ENCODE peak calls at places on chromosome 19, in ten cellular contexts. One of them, this sample, is unnamed.

GRCh38 chr19:55642153-55643002 is 1.1 kb upstream of the ZNF581 start:
- DNase-seq in tibial nerve: no peak
- DNase-seq in transverse colon: peak; percentile 51
- DNase-seq in uterus: no peak
- DNase-seq in IMR-90: no peak
- DNase-seq in tibial artery: no peak
- DNase-seq in pancreas: peak; percentile 32
- DNase-seq in esophagus squamous epithelium: no peak
- DNase-seq in lower lobe of right lung: peak; percentile 65
- DNase-seq in ovary: peak; percentile 61
- DNase-seq in this sample: peak; percentile 47

GRCh38 chr19:7527516-7528191 is 5.2 kb downstream of the MCOLN1 start:
- DNase-seq in uterus: no peak
- DNase-seq in ovary: no peak
- DNase-seq in pancreas: no peak
- DNase-seq in esophagus squamous epithelium: no peak
- DNase-seq in tibial artery: peak; percentile 72
- DNase-seq in tibial nerve: no peak
- DNase-seq in lower lobe of right lung: peak; percentile 72
- DNase-seq in transverse colon: no peak
- DNase-seq in IMR-90: no peak
- DNase-seq in this sample: no peak

GRCh38 chr19:5693195-5694166 is 3.4 kb downstream of the RPL36 start:
- DNase-seq in pancreas: no peak
- DNase-seq in IMR-90: no peak
- DNase-seq in tibial nerve: no peak
- DNase-seq in lower lobe of right lung: peak; percentile 44
- DNase-seq in ovary: no peak
- DNase-seq in transverse colon: no peak
- DNase-seq in esophagus squamous epithelium: no peak
- DNase-seq in uterus: no peak
- DNase-seq in tibial artery: no peak
- DNase-seq in this sample: no peak

GRCh38 chr19:53581871-53582279 is 43.9 kb downstream of the ZNF331 start:
- DNase-seq in ovary: no peak
- DNase-seq in tibial nerve: no peak
- DNase-seq in transverse colon: no peak
- DNase-seq in IMR-90: no peak
- DNase-seq in uterus: no peak
- DNase-seq in tibial artery: no peak
- DNase-seq in esophagus squamous epithelium: no peak
- DNase-seq in pancreas: no peak
- DNase-seq in lower lobe of right lung: no peak
- DNase-seq in this sample: no peak

GRCh38 chr19:50803633-50804419 is 13.6 kb downstream of the ACP4 start:
- DNase-seq in lower lobe of right lung: no peak
- DNase-seq in tibial artery: no peak
- DNase-seq in transverse colon: no peak
- DNase-seq in uterus: no peak
- DNase-seq in pancreas: no peak
- DNase-seq in IMR-90: no peak
- DNase-seq in ovary: no peak
- DNase-seq in esophagus squamous epithelium: no peak
- DNase-seq in tibial nerve: no peak
- DNase-seq in this sample: no peak

GRCh38 chr19:41366089-41366488 is 2.1 kb upstream of the B9D2 start:
- DNase-seq in uterus: no peak
- DNase-seq in tibial nerve: no peak
- DNase-seq in esophagus squamous epithelium: no peak
- DNase-seq in pancreas: no peak
- DNase-seq in transverse colon: no peak
- DNase-seq in IMR-90: no peak
- DNase-seq in tibial artery: no peak
- DNase-seq in ovary: no peak
- DNase-seq in lower lobe of right lung: no peak
- DNase-seq in this sample: peak; percentile 28

GRCh38 chr19:46191972-46192371 is 37.6 kb upstream of the IGFL1 start:
- DNase-seq in ovary: no peak
- DNase-seq in tibial nerve: no peak
- DNase-seq in uterus: no peak
- DNase-seq in lower lobe of right lung: no peak
- DNase-seq in tibial artery: no peak
- DNase-seq in transverse colon: no peak
- DNase-seq in pancreas: no peak
- DNase-seq in IMR-90: no peak
- DNase-seq in esophagus squamous epithelium: no peak
- DNase-seq in this sample: no peak

GRCh38 chr19:10000171-10000826 is 10.0 kb downstream of the COL5A3 start:
- DNase-seq in ovary: peak; percentile 61
- DNase-seq in tibial artery: peak; percentile 67
- DNase-seq in pancreas: peak; percentile 49
- DNase-seq in esophagus squamous epithelium: no peak
- DNase-seq in transverse colon: peak; percentile 75
- DNase-seq in tibial nerve: peak; percentile 82
- DNase-seq in IMR-90: peak; percentile 70
- DNase-seq in uterus: peak; percentile 76
- DNase-seq in lower lobe of right lung: peak; percentile 67
- DNase-seq in this sample: peak; percentile 76

DNA sequence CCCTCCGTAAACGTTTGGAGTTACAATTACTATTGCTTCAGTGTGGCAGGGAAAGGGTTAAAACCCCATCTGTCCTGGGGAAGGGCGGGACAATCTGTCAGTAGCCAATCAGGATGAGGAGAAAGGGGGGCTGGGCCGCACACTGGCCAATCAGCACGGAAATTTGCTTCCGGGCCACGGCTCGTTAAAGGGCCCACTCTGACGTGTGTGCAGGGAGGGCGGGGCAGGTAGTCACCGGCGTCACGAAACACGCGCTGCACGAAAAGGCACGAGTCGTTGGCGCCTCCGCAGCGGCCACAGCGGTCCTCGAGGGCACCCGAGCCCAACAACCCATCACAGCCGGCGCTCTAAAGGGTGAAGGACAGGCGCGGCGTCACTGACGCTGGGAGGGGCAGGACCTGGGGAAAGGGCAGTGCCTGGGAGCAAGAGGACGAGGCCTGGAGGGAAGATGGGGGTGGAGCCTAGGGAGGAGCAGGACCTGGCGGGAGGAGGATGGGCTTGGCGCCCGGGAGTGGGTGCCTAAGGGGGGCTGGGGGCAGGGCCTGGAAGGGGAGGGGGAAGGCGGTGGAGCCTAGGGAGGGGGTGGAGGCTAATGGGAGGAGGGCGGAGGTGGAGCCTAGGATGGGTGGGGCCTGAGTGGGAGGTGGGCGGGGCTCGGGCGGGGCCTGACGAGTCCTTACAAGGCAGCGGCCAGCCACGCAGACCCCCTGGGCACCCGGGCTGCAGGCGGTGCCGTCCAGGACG is 4.9 kb downstream of the ADAMTSL5 start:
- DNase-seq in pancreas: peak; percentile 88
- DNase-seq in tibial nerve: peak; percentile 95
- DNase-seq in lower lobe of right lung: peak; percentile 91
- DNase-seq in IMR-90: peak; percentile 95
- DNase-seq in tibial artery: peak; percentile 91
- DNase-seq in esophagus squamous epithelium: peak; percentile 60
- DNase-seq in ovary: peak; percentile 94
- DNase-seq in uterus: peak; percentile 96
- DNase-seq in transverse colon: peak; percentile 93
- DNase-seq in this sample: peak; percentile 93
- H3K4me1 ChIP-seq in pancreas: no peaks in the 10 kb centered on the region
- H3K4me1 ChIP-seq in tibial nerve: peaks cover 27% of the 10 kb centered on the region
- H3K4me1 ChIP-seq in lower lobe of right lung: peaks cover 21% of the 10 kb centered on the region
- H3K4me1 ChIP-seq in IMR-90: peaks cover 9% of the 10 kb centered on the region
- H3K4me1 ChIP-seq in tibial artery: peaks cover 27% of the 10 kb centered on the region
- H3K4me1 ChIP-seq in esophagus squamous epithelium: peaks cover 74% of the 10 kb centered on the region
- H3K4me1 ChIP-seq in ovary: peaks cover 2% of the 10 kb centered on the region
- H3K4me1 ChIP-seq in uterus: peaks cover 4% of the 10 kb centered on the region
- H3K4me1 ChIP-seq in transverse colon: peaks cover 22% of the 10 kb centered on the region
- H3K4me1 ChIP-seq in this sample: peaks cover 34% of the 10 kb centered on the region

GRCh38 chr19:918481-919156 is 1.5 kb downstream of the KISS1R start:
- DNase-seq in tibial artery: no peak
- DNase-seq in IMR-90: no peak
- DNase-seq in tibial nerve: no peak
- DNase-seq in esophagus squamous epithelium: no peak
- DNase-seq in transverse colon: no peak
- DNase-seq in lower lobe of right lung: no peak
- DNase-seq in pancreas: no peak
- DNase-seq in uterus: no peak
- DNase-seq in ovary: no peak
- DNase-seq in this sample: no peak

GRCh38 chr19:919157-920050 is 2.3 kb downstream of the KISS1R start:
- DNase-seq in tibial artery: no peak
- DNase-seq in tibial nerve: no peak
- DNase-seq in ovary: no peak
- DNase-seq in pancreas: no peak
- DNase-seq in uterus: no peak
- DNase-seq in IMR-90: no peak
- DNase-seq in transverse colon: no peak
- DNase-seq in lower lobe of right lung: no peak
- DNase-seq in esophagus squamous epithelium: no peak
- DNase-seq in this sample: no peak

GRCh38 chr19:917323-918151 is at the start of gene KISS1R:
- DNase-seq in pancreas: no peak
- DNase-seq in ovary: no peak
- DNase-seq in transverse colon: no peak
- DNase-seq in uterus: no peak
- DNase-seq in tibial artery: no peak
- DNase-seq in esophagus squamous epithelium: no peak
- DNase-seq in IMR-90: peak; percentile 34
- DNase-seq in tibial nerve: no peak
- DNase-seq in lower lobe of right lung: peak; percentile 75
- DNase-seq in this sample: peak; percentile 74

GRCh38 chr19:918152-918437 is 962 bp downstream of the KISS1R start:
- DNase-seq in tibial nerve: no peak
- DNase-seq in ovary: no peak
- DNase-seq in transverse colon: no peak
- DNase-seq in lower lobe of right lung: no peak
- DNase-seq in tibial artery: no peak
- DNase-seq in uterus: no peak
- DNase-seq in esophagus squamous epithelium: no peak
- DNase-seq in IMR-90: no peak
- DNase-seq in pancreas: no peak
- DNase-seq in this sample: no peak

DNA sequence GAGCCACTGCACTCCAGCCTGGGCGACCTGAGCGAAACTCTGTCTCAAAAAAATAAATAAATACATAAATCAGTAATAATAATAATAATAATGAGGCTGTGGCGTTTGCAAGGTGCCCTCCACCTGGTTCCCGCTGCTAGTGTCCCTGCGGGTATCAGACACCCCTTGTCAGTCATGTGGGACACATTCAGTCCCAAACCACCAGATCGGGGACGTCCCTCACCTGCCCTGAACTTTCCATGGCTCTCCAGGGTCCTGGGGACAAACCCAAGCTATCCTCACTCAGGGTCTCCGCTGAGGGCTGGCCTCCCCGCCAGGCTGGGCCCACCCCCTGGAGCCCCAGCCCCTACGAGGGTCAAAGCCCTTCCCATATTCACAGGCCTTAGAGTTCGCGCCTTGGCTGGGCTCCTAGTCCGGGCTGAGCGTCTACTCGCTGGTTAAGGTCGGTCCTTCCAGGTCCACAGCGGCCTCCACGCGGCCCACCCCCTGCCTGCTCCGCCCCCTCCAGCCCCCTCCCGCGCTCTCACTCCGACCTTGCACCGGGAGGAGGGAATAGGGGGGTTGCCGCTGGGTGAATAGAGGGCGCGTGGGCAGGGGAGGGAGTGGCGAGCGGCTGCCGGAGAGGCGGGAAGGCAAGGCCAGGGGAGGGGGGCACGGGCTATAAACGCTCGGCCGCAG is 349 bp upstream of the KISS1R start:
- DNase-seq in ovary: peak; percentile 69
- DNase-seq in tibial artery: no peak
- DNase-seq in tibial nerve: no peak
- DNase-seq in pancreas: no peak
- DNase-seq in IMR-90: no peak
- DNase-seq in lower lobe of right lung: no peak
- DNase-seq in transverse colon: no peak
- DNase-seq in uterus: no peak
- DNase-seq in esophagus squamous epithelium: no peak
- DNase-seq in this sample: peak; percentile 85
- TF ChIP-seq CTCF in ovary: no peak
- TF ChIP-seq CTCF in tibial artery: no peak
- TF ChIP-seq CTCF in tibial nerve: no peak
- TF ChIP-seq CTCF in pancreas: no peak
- TF ChIP-seq CTCF in IMR-90: no peak
- TF ChIP-seq CTCF in lower lobe of right lung: no peak
- TF ChIP-seq CTCF in transverse colon: no peak
- TF ChIP-seq CTCF in uterus: no peak
- TF ChIP-seq CTCF in esophagus squamous epithelium: no peak
- TF ChIP-seq CTCF in this sample: no peak

GRCh38 chr19:30564551-30565011 is 192.4 kb downstream of the ZNF536 start:
- DNase-seq in pancreas: no peak
- DNase-seq in lower lobe of right lung: no peak
- DNase-seq in ovary: no peak
- DNase-seq in esophagus squamous epithelium: no peak
- DNase-seq in tibial artery: no peak
- DNase-seq in uterus: no peak
- DNase-seq in tibial nerve: no peak
- DNase-seq in IMR-90: no peak
- DNase-seq in transverse colon: no peak
- DNase-seq in this sample: no peak

GRCh38 chr19:30563691-30564090 is 191.5 kb downstream of the ZNF536 start:
- DNase-seq in transverse colon: no peak
- DNase-seq in esophagus squamous epithelium: no peak
- DNase-seq in tibial artery: no peak
- DNase-seq in lower lobe of right lung: no peak
- DNase-seq in tibial nerve: no peak
- DNase-seq in ovary: no peak
- DNase-seq in uterus: no peak
- DNase-seq in pancreas: no peak
- DNase-seq in IMR-90: no peak
- DNase-seq in this sample: no peak

GRCh38 chr19:30567535-30568232 is 195.5 kb downstream of the ZNF536 start:
- DNase-seq in pancreas: no peak
- DNase-seq in IMR-90: no peak
- DNase-seq in esophagus squamous epithelium: no peak
- DNase-seq in transverse colon: no peak
- DNase-seq in tibial nerve: no peak
- DNase-seq in uterus: no peak
- DNase-seq in ovary: no peak
- DNase-seq in tibial artery: no peak
- DNase-seq in lower lobe of right lung: no peak
- DNase-seq in this sample: no peak

GRCh38 chr19:30565680-30566079 is 193.5 kb downstream of the ZNF536 start:
- DNase-seq in tibial artery: no peak
- DNase-seq in transverse colon: no peak
- DNase-seq in tibial nerve: no peak
- DNase-seq in uterus: no peak
- DNase-seq in pancreas: no peak
- DNase-seq in lower lobe of right lung: no peak
- DNase-seq in esophagus squamous epithelium: no peak
- DNase-seq in ovary: no peak
- DNase-seq in IMR-90: no peak
- DNase-seq in this sample: no peak

DNA sequence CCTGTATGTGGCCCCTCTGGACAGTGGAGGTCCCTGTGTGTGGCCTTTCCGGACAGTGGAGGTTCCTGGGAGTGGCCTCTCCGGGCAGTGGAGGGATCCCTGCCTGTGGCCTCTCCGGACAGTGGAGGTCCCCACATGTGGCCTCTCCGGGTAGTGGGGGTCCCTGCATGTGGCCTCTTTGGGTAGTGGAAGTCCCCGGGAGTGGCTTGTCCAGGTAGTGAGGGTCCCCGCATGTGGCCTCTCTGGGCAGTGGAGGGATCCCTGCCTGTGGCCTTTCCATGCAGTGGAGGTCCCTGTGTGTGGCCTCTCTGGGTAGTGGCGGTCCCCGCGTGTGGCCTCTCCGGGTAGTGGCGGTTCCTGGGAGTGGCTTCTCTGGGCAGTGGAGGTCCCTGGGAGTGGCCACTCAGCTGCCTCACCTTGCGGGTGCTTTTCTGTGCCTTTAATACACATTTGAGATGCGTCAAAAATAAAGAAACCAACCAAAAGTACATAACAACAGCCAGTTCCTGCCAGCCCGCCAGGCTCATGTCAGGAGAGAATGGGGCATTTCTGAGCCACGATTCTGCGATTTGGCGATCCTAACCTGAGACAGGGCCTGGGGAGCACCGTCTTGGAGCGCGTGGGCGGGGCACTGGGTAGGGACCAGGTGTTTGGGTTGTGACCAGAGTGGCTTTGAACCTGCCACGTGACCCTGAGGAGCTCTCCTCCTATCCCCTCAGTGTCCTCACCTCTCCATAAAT is 194.7 kb downstream of the ZNF536 start:
- DNase-seq in transverse colon: no peak
- DNase-seq in esophagus squamous epithelium: no peak
- DNase-seq in uterus: no peak
- DNase-seq in pancreas: no peak
- DNase-seq in ovary: no peak
- DNase-seq in lower lobe of right lung: no peak
- DNase-seq in IMR-90: no peak
- DNase-seq in tibial nerve: no peak
- DNase-seq in tibial artery: no peak
- DNase-seq in this sample: no peak
- H3K9me3 ChIP-seq in transverse colon: no peaks in the 10 kb centered on the region
- H3K9me3 ChIP-seq in esophagus squamous epithelium: no peaks in the 10 kb centered on the region
- H3K9me3 ChIP-seq in uterus: no peaks in the 10 kb centered on the region
- H3K9me3 ChIP-seq in pancreas: no peaks in the 10 kb centered on the region
- H3K9me3 ChIP-seq in ovary: no peaks in the 10 kb centered on the region
- H3K9me3 ChIP-seq in lower lobe of right lung: no peaks in the 10 kb centered on the region
- H3K9me3 ChIP-seq in IMR-90: peaks cover 23% of the 10 kb centered on the region
- H3K9me3 ChIP-seq in tibial nerve: no peaks in the 10 kb centered on the region
- H3K9me3 ChIP-seq in tibial artery: no peaks in the 10 kb centered on the region
- H3K9me3 ChIP-seq in this sample: no peaks in the 10 kb centered on the region

GRCh38 chr19:17109962-17110598 is 34.5 kb downstream of the MYO9B start:
- DNase-seq in tibial nerve: peak; percentile 35
- DNase-seq in pancreas: no peak
- DNase-seq in IMR-90: no peak
- DNase-seq in ovary: no peak
- DNase-seq in esophagus squamous epithelium: peak; percentile 33
- DNase-seq in lower lobe of right lung: peak; percentile 86
- DNase-seq in uterus: no peak
- DNase-seq in transverse colon: peak; percentile 65
- DNase-seq in tibial artery: peak; percentile 72
- DNase-seq in this sample: no peak
- H3K4me1 ChIP-seq in tibial nerve: peaks cover 36% of the 10 kb centered on the region
- H3K4me1 ChIP-seq in pancreas: no peaks in the 10 kb centered on the region
- H3K4me1 ChIP-seq in IMR-90: peaks cover 18% of the 10 kb centered on the region
- H3K4me1 ChIP-seq in ovary: peaks cover 6% of the 10 kb centered on the region
- H3K4me1 ChIP-seq in esophagus squamous epithelium: peaks cover 71% of the 10 kb centered on the region
- H3K4me1 ChIP-seq in lower lobe of right lung: peaks cover 69% of the 10 kb centered on the region
- H3K4me1 ChIP-seq in uterus: peaks cover 11% of the 10 kb centered on the region
- H3K4me1 ChIP-seq in transverse colon: peaks cover 42% of the 10 kb centered on the region
- H3K4me1 ChIP-seq in tibial artery: peaks cover 86% of the 10 kb centered on the region
- H3K4me1 ChIP-seq in this sample: no peaks in the 10 kb centered on the region